ENCODE peak calls at places on chromosomes 6 and 20, in four cellular contexts. Z, K, E and C are unnamed samples.

GRCh38 chr20:12057778-12058177 is 140.1 kb downstream of the BTBD3 start:
- DNase-seq in Z (no peak), K (no peak), E (no peak), C (no peak)

GRCh38 chr6:75344455-75344854 is 59.9 kb upstream of the TMEM30A start:
- DNase-seq in Z (no peak), K (no peak), E (no peak), C (no peak)

GRCh38 chr6:97687916-97688315 is 404.9 kb upstream of the MMS22L start:
- DNase-seq in Z (no peak), K (no peak), E (no peak), C (no peak)

GRCh38 chr6:33955566-33955965 is 151.8 kb upstream of the MLN start:
- DNase-seq in Z (no peak), K (no peak), E (no peak), C (no peak)

GRCh38 chr20:44610313-44610965 is 28.1 kb downstream of the PKIG start:
- DNase-seq in Z (no peak), K (no peak), E (no peak), C (no peak)

GRCh38 chr6:43977404-43978111 is 149.7 kb downstream of the MRPL14 start:
- DNase-seq in Z (no peak), K (no peak), E (no peak), C (no peak)

GRCh38 chr6:166600932-166601331 is 14.5 kb upstream of the RAMACL start:
- DNase-seq in Z (no peak), K (no peak), E (no peak), C (no peak)

GRCh38 chr20:24066075-24066700 is 77.6 kb upstream of the GGTLC1 start:
- DNase-seq in Z (no peak), K (no peak), E (no peak), C (no peak)

GRCh38 chr20:57769756-57770155 is 59.9 kb upstream of the PMEPA1 start:
- DNase-seq in Z (no peak), K (peak), E (no peak), C (no peak)

GRCh38 chr20:11153819-11154218 is 480.0 kb upstream of the JAG1 start:
- DNase-seq in Z (no peak), K (no peak), E (no peak), C (no peak)

GRCh38 chr6:138572200-138572875 is 73.0 kb upstream of the NHSL1 start:
- DNase-seq in Z (no peak), K (peak), E (peak), C (peak)

GRCh38 chr6:14065350-14065749 is 52.2 kb upstream of the CD83 start:
- DNase-seq in Z (no peak), K (no peak), E (no peak), C (no peak)

GRCh38 chr20:49219924-49220831 is 962 bp downstream of the DDX27 start:
- DNase-seq in Z (no peak), K (no peak), E (no peak), C (no peak)

GRCh38 chr6:113432729-113433505 is 424.2 kb upstream of the MARCKS start:
- DNase-seq in Z (no peak), K (no peak), E (no peak), C (peak)

GRCh38 chr6:15980801-15981200 is 148.1 kb upstream of the MYLIP start:
- DNase-seq in Z (no peak), K (no peak), E (no peak), C (no peak)

GRCh38 chr6:108408453-108408852 is 113.6 kb downstream of the AFG1L start:
- DNase-seq in Z (no peak), K (peak), E (no peak), C (peak)

GRCh38 chr6:120230008-120230407 is 880.4 kb upstream of the MAN1A1 start:
- DNase-seq in Z (peak), K (no peak), E (no peak), C (no peak)

GRCh38 chr6:47473791-47474351 is 3.7 kb upstream of the CD2AP start:
- DNase-seq in Z (no peak), K (no peak), E (no peak), C (no peak)

GRCh38 chr6:130457605-130458004 is 91.8 kb downstream of the TMEM200A start:
- DNase-seq in Z (no peak), K (no peak), E (no peak), C (peak)

GRCh38 chr6:164037165-164037564 is 622.6 kb downstream of the QKI start:
- DNase-seq in Z (no peak), K (no peak), E (no peak), C (no peak)

GRCh38 chr6:13614126-13614925 is 809 bp upstream of the NOL7 start:
- DNase-seq in Z (no peak), K (peak), E (peak), C (peak)

GRCh38 chr20:59147197-59147596 is 16.4 kb upstream of the ZNF831 start:
- DNase-seq in Z (no peak), K (no peak), E (no peak), C (no peak)

GRCh38 chr20:59144831-59145196 is 18.8 kb upstream of the ZNF831 start:
- DNase-seq in Z (no peak), K (no peak), E (no peak), C (no peak)

GRCh38 chr20:59145247-59145925 is 18.2 kb upstream of the ZNF831 start:
- DNase-seq in Z (no peak), K (no peak), E (no peak), C (no peak)

GRCh38 chr20:59146801-59147118 is 16.9 kb upstream of the ZNF831 start:
- DNase-seq in Z (no peak), K (no peak), E (no peak), C (no peak)

GRCh38 chr20:59145926-59146800 is 17.5 kb upstream of the ZNF831 start:
- DNase-seq in Z (no peak), K (no peak), E (no peak), C (no peak)
- H3K4me3 ChIP-seq in Z (no peak), K (no peak), E (peak), C (no peak)

DNA sequence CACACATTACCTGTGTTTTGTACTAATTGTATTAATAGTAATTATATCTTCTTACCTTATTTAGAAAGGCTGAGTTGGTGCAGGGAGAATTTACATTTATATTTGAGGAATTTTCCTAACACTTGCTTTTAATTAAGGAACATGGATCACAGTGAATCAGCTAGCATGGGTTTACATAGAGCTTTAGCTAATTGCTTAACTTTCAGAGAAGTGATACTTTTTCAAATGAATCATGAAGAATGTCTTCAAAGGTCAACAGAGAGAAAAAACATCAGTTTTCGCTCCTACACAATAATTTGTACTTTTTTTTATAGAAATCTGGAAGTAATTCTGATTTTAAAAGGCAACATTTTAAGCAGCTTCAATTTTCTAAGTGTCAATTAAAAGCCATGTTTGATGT is 195.0 kb upstream of the HEY2 start:
- DNase-seq in Z (no peak), K (no peak), E (no peak), C (peak)
- H3K4me3 ChIP-seq in Z (no peak), K (no peak), E (no peak), C (no peak)

DNA sequence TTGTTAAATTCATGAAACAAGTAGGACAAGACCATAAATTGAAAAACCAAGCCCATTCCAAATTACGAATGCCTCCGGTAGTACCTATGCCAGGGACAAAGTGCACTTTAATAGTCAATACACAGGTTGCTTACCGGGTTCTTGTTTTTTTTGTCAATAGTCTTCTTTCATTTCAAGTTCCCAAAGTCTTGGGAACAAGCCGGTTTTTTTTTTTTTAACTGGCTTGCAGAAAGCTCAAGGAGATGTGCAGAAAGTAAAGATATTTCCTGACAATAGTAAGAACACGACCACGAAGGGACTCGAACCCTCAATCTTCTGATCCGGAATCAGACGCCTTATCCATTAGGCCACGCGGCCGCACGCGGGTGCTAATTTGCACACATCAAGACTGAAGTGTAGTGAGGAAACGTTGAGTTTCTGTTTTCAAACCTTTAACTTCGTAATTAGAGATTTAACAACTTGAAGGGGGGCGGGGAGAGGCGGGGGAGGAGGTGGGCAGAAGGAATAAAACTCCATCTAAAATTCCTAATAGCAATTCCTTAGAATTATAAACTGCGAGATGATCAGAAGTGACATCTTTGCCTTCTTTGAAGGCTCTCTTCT is 181.0 kb downstream of the TRIM27 start:
- DNase-seq in Z (peak), K (peak), E (no peak), C (peak)
- H3K4me3 ChIP-seq in Z (peak), K (no peak), E (no peak), C (peak)

GRCh38 chr20:63930971-63931553 is 25.2 kb downstream of the UCKL1 start:
- DNase-seq in Z (no peak), K (no peak), E (no peak), C (no peak)
- H3K4me3 ChIP-seq in Z (no peak), K (no peak), E (no peak), C (no peak)

DNA sequence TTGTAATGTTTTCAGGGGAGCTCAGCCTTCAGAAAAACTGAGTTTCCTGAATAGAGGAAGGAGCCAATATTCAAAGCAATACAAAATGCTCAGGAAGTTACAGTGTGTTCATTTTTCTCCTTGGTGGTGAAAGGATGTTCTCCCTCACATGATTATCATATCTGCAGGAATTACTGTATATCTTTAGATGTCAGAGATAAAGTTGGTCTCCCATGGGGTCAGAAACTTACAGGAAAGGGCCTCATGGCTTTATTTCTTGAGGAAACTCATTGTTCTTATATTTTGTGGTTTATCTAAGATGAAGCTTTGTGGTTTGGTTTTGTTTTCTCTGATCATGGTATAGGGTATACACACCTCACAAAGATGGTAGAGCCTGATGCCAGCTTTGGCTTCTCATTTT is 100.6 kb upstream of the STXBP5 start:
- DNase-seq in Z (no peak), K (peak), E (no peak), C (no peak)
- H3K4me3 ChIP-seq in Z (no peak), K (no peak), E (no peak), C (no peak)

GRCh38 chr6:87407896-87408720 is at the start of gene CFAP206:
- DNase-seq in Z (peak), K (peak), E (peak), C (peak)

GRCh38 chr6:87407531-87407895 is 259 bp upstream of the CFAP206 start:
- DNase-seq in Z (peak), K (peak), E (no peak), C (peak)

GRCh38 chr6:87408721-87409155 is 966 bp downstream of the CFAP206 start:
- DNase-seq in Z (no peak), K (no peak), E (no peak), C (no peak)
- H3K4me3 ChIP-seq in Z (peak), K (peak), E (peak), C (peak)

DNA sequence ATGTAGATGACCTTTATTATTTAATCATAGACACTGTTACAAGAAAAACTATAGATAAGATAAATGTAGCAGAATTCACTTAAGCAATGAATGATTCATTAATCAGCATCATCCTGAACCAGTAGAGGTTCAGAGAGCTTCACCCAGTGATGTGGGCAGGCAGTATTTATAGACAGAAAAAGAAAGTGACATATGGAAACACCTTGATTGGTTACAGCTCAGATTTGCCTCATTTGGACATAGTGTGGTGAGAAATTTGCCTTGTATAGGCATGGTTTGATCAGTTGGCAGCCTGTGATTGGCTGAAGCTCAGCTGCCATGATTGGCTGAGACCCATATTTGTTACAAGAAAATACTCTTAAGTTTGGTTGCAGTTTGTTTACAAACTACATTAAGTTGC is 4.6 kb downstream of the C6orf58 start:
- DNase-seq in Z (no peak), K (no peak), E (no peak), C (no peak)
- H3K4me3 ChIP-seq in Z (no peak), K (no peak), E (no peak), C (no peak)

GRCh38 chr6:154257074-154257473 is 99.5 kb downstream of the IPCEF1 start:
- DNase-seq in Z (no peak), K (no peak), E (no peak), C (peak)
- H3K4me3 ChIP-seq in Z (no peak), K (no peak), E (no peak), C (no peak)